ENCODE peak calls at places on chromosomes 2 and 18, in five cellular contexts. One of them, this sample, is unnamed.

GRCh38 chr2:39176997-39177396 is 56.1 kb upstream of the SOS1 start:
- DNase-seq in sigmoid colon: no peak
- DNase-seq in AG10803: no peak
- DNase-seq in left lung: no peak
- DNase-seq in A549: no peak
- DNase-seq in this sample: no peak

GRCh38 chr2:210428415-210429179 is 48.0 kb downstream of the LANCL1 start:
- DNase-seq in AG10803: peak
- DNase-seq in A549: no peak
- DNase-seq in left lung: no peak
- DNase-seq in sigmoid colon: no peak
- DNase-seq in this sample: no peak

GRCh38 chr18:48813833-48814489 is 136.8 kb downstream of the SMAD7 start:
- DNase-seq in left lung: no peak
- DNase-seq in A549: no peak
- DNase-seq in sigmoid colon: peak
- DNase-seq in AG10803: no peak
- DNase-seq in this sample: no peak

GRCh38 chr2:101038455-101039255 is 36.6 kb downstream of the RPL31 start:
- DNase-seq in left lung: no peak
- DNase-seq in sigmoid colon: no peak
- DNase-seq in A549: peak
- DNase-seq in AG10803: peak
- DNase-seq in this sample: no peak

GRCh38 chr2:33205693-33206434 is 259.1 kb downstream of the LTBP1 start:
- DNase-seq in A549: no peak
- DNase-seq in AG10803: no peak
- DNase-seq in sigmoid colon: no peak
- DNase-seq in left lung: no peak
- DNase-seq in this sample: no peak

GRCh38 chr2:238145046-238145445 is 6.6 kb downstream of the KLHL30 start:
- DNase-seq in sigmoid colon: no peak
- DNase-seq in left lung: no peak
- DNase-seq in A549: no peak
- DNase-seq in AG10803: no peak
- DNase-seq in this sample: no peak

GRCh38 chr2:201450910-201451329 is 338 bp downstream of the TRAK2 start:
- DNase-seq in AG10803: peak
- DNase-seq in sigmoid colon: no peak
- DNase-seq in left lung: no peak
- DNase-seq in A549: no peak
- DNase-seq in this sample: no peak

GRCh38 chr18:4106407-4107033 is 348.6 kb downstream of the DLGAP1 start:
- DNase-seq in left lung: no peak
- DNase-seq in AG10803: peak
- DNase-seq in sigmoid colon: peak
- DNase-seq in A549: peak
- DNase-seq in this sample: peak

GRCh38 chr2:210616074-210616473 is 59.7 kb downstream of the CPS1 start:
- DNase-seq in AG10803: peak
- DNase-seq in sigmoid colon: no peak
- DNase-seq in left lung: no peak
- DNase-seq in A549: no peak
- DNase-seq in this sample: no peak

GRCh38 chr2:237466266-237466665 is 20.8 kb upstream of the MLPH start:
- DNase-seq in left lung: no peak
- DNase-seq in AG10803: no peak
- DNase-seq in sigmoid colon: no peak
- DNase-seq in A549: no peak
- DNase-seq in this sample: peak

GRCh38 chr2:238955648-238956531 is 108.0 kb downstream of the TWIST2 start:
- DNase-seq in AG10803: peak
- DNase-seq in A549: no peak
- DNase-seq in left lung: no peak
- DNase-seq in sigmoid colon: no peak
- DNase-seq in this sample: no peak

GRCh38 chr2:131584940-131585339 is 57.3 kb downstream of the CCDC74A start:
- DNase-seq in left lung: no peak
- DNase-seq in AG10803: no peak
- DNase-seq in sigmoid colon: no peak
- DNase-seq in A549: no peak
- DNase-seq in this sample: no peak

GRCh38 chr2:217944366-217944765 is 58.4 kb downstream of the TNS1 start:
- DNase-seq in A549: no peak
- DNase-seq in left lung: no peak
- DNase-seq in AG10803: no peak
- DNase-seq in sigmoid colon: no peak
- DNase-seq in this sample: no peak

GRCh38 chr2:190678444-190679162 is 29.7 kb downstream of the NAB1 start:
- DNase-seq in left lung: no peak
- DNase-seq in sigmoid colon: no peak
- DNase-seq in A549: no peak
- DNase-seq in AG10803: no peak
- DNase-seq in this sample: no peak

GRCh38 chr2:217279571-217279970 is 419.7 kb upstream of the TNP1 start:
- DNase-seq in A549: no peak
- DNase-seq in AG10803: peak
- DNase-seq in left lung: no peak
- DNase-seq in sigmoid colon: no peak
- DNase-seq in this sample: peak

GRCh38 chr2:82837588-82838304 is 1621.3 kb downstream of the SUCLG1 start:
- DNase-seq in left lung: no peak
- DNase-seq in sigmoid colon: no peak
- DNase-seq in AG10803: peak
- DNase-seq in A549: peak
- DNase-seq in this sample: peak

GRCh38 chr18:70243545-70243944 is 38.1 kb upstream of the RTTN start:
- DNase-seq in left lung: no peak
- DNase-seq in A549: peak
- DNase-seq in sigmoid colon: no peak
- DNase-seq in AG10803: no peak
- DNase-seq in this sample: no peak

GRCh38 chr2:191707542-191707941 is 29.6 kb downstream of the NABP1 start:
- DNase-seq in AG10803: no peak
- DNase-seq in sigmoid colon: no peak
- DNase-seq in left lung: no peak
- DNase-seq in A549: no peak
- DNase-seq in this sample: no peak

GRCh38 chr2:71685941-71686611 is 232.7 kb downstream of the DYSF start:
- DNase-seq in sigmoid colon: peak
- DNase-seq in left lung: no peak
- DNase-seq in AG10803: no peak
- DNase-seq in A549: no peak
- DNase-seq in this sample: no peak

GRCh38 chr2:201854841-201855240 is 48.5 kb downstream of the CDK15 start:
- DNase-seq in left lung: no peak
- DNase-seq in sigmoid colon: no peak
- DNase-seq in AG10803: peak
- DNase-seq in A549: no peak
- DNase-seq in this sample: peak

GRCh38 chr2:42809876-42810125 is 17.4 kb upstream of the HAAO start:
- DNase-seq in AG10803: peak
- DNase-seq in left lung: peak
- DNase-seq in A549: peak
- DNase-seq in sigmoid colon: peak
- DNase-seq in this sample: peak

GRCh38 chr18:59008302-59008974 is 131.2 kb upstream of the SEC11C start:
- DNase-seq in left lung: no peak
- DNase-seq in A549: peak
- DNase-seq in AG10803: peak
- DNase-seq in sigmoid colon: no peak
- DNase-seq in this sample: peak

GRCh38 chr2:127386246-127386645 is 1.5 kb downstream of the MAP3K2 start:
- DNase-seq in left lung: no peak
- DNase-seq in sigmoid colon: no peak
- DNase-seq in A549: no peak
- DNase-seq in AG10803: peak
- DNase-seq in this sample: no peak

GRCh38 chr2:203830294-203831055 is 37.1 kb upstream of the CTLA4 start:
- DNase-seq in A549: no peak
- DNase-seq in left lung: no peak
- DNase-seq in sigmoid colon: no peak
- DNase-seq in AG10803: no peak
- DNase-seq in this sample: no peak

GRCh38 chr2:24616606-24617005 is 125.6 kb downstream of the NCOA1 start:
- DNase-seq in sigmoid colon: no peak
- DNase-seq in AG10803: no peak
- DNase-seq in left lung: no peak
- DNase-seq in A549: no peak
- DNase-seq in this sample: no peak

GRCh38 chr2:43454791-43455190 is 141.0 kb downstream of the THADA start:
- DNase-seq in left lung: no peak
- DNase-seq in AG10803: no peak
- DNase-seq in sigmoid colon: no peak
- DNase-seq in A549: no peak
- DNase-seq in this sample: no peak

DNA sequence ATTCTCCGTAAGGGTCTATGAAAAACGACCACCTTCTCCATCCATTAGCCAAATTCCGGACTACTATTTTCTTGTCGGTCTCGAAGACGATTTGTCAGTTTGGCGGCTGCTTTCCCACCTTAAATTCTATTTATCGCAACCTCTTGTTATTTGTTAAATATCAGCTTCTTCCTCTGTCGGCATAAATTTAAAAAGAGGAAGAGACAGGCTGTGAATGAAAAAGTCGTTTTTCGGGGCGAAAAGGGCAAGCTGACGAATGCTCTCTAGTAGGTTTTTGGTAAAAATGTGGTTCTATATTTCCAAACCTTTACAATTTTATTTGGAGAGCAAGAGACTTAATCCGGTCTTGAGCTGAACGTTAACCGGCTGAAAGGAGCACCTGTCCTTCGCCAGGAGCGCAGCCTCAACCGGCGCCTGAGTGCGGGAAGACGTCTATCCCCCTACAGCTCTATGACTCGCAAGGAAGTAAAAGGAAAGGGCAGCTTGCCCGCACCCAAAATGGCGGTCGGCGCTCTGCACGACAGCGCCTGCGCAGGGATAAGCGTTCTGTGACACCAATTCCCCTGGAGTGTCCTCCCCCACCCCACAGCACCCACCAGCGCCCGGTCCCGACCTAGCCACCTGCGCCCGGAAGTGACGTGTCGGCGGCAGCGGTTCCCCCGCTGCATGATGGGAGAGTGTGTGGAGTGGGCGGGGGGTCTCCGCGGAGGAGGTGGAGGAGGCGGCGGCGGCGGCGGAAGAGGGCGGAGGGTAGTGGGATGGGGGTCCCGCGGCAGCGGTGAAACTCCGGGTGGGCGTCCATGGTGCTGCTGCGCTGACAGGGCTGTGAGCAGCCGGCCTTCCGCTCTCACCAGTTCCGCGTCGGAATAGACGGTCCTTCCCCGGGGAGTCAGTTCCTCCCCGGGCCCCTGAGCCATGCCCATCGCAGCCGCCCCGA is at the start of gene AFTPH:
- DNase-seq in left lung: peak
- DNase-seq in AG10803: peak
- DNase-seq in sigmoid colon: peak
- DNase-seq in A549: peak
- DNase-seq in this sample: peak
- TF ChIP-seq CTCF in left lung: no peak
- TF ChIP-seq CTCF in AG10803: peak
- TF ChIP-seq CTCF in sigmoid colon: no peak
- TF ChIP-seq CTCF in A549: no peak
- TF ChIP-seq CTCF in this sample: no peak

DNA sequence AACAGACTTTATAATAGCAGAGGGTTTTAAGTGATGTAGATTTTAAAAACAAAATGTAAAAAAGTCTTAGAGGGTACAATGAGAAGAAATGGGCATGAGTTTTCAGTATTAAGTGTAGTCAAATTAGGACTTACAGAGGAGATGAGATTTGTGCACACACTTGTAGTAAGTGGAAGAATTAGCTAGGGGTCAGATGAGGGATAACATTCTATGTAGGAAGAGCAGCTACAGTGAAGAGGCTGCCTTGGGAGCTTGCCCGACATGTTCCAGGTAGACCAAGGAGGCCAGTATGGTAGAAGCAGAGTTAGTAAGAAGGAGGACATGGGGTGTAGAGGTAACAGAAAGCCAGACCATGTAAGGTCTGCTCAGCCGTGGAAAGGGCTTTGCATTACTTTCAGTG is 189.2 kb upstream of the DSEL start:
- DNase-seq in A549: peak
- DNase-seq in left lung: no peak
- DNase-seq in sigmoid colon: no peak
- DNase-seq in AG10803: no peak
- DNase-seq in this sample: no peak
- TF ChIP-seq CTCF in A549: no peak
- TF ChIP-seq CTCF in left lung: no peak
- TF ChIP-seq CTCF in sigmoid colon: no peak
- TF ChIP-seq CTCF in AG10803: no peak
- TF ChIP-seq CTCF in this sample: peak

DNA sequence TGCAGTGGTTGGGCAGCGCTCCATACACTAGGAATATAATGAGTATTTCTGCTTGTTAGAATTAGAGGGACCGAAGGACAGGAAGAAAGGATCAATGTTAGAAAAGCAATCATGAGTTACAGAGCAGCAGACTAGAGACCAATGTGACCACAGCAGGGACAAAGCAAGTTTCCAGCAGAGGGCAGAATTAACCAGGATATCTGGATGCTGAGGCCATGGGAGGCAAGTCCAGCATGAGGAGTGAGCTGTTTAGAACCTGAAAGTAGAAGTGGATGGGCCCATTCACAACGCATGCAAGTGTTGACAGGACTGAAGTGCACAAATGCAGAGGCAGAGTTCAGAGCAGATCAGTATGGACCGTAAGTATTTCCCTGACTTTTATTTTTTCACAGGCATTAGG is 910.4 kb upstream of the GYPC start:
- DNase-seq in AG10803: no peak
- DNase-seq in sigmoid colon: no peak
- DNase-seq in A549: peak
- DNase-seq in left lung: no peak
- DNase-seq in this sample: peak
- TF ChIP-seq CTCF in AG10803: no peak
- TF ChIP-seq CTCF in sigmoid colon: no peak
- TF ChIP-seq CTCF in A549: no peak
- TF ChIP-seq CTCF in left lung: peak
- TF ChIP-seq CTCF in this sample: no peak

DNA sequence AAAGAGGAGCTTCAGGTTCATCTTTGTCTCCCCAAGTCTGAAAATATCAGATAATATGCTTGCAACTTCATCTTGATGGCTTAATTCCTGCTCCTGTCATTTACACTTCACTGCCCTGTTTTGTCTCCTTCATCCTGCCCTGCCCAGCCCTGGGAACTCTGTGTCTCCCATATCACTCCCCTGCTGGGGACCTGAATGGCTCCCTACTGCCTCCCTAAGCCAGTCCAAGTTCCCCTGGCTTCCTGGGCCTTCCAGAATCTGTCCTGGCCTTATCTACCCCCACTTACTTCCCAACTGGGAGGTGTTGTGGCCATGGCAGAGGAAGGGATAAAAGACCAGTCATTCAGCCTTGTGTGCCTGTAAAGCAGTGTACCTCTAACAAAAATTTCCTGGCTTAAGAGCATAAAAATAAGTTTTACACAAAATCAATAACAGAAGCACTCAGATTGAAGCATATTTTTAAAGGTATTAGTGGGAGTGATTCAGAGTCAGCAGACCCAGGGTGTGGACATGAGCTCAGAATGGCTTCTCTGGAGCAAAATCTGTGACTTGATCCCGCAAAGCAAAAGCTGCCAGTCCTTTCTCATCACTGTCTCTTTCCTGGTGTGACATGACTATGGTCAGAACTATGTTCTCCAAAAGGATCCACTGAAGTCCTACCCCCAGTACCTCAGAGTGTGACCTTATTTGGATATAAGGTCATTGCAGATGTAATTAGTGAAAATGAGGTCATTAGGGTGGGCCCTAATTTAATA is 59.1 kb downstream of the INO80C start:
- DNase-seq in left lung: no peak
- DNase-seq in sigmoid colon: no peak
- DNase-seq in AG10803: no peak
- DNase-seq in A549: no peak
- DNase-seq in this sample: no peak
- TF ChIP-seq CTCF in left lung: no peak
- TF ChIP-seq CTCF in sigmoid colon: no peak
- TF ChIP-seq CTCF in AG10803: no peak
- TF ChIP-seq CTCF in A549: no peak
- TF ChIP-seq CTCF in this sample: no peak

This sample was measured in HFFc6.